ENCODE peak calls at places on chromosomes 11 and 22, in four cellular contexts. Z is pancreas, C is adrenal gland, H is H9. L is an unnamed sample.

GRCh38 chr11:58027341-58027740 is 3.4 kb upstream of the OR6Q1 start:
- DNase-seq in Z (no peak), C (no peak), H (no peak), L (no peak)

GRCh38 chr11:128061321-128061871 is 526.0 kb downstream of the ETS1 start:
- DNase-seq in Z (no peak), C (no peak), H (no peak), L (no peak)

GRCh38 chr22:27195104-27195503 is 537.7 kb downstream of the MIAT start:
- DNase-seq in Z (no peak), C (no peak), H (no peak), L (no peak)

GRCh38 chr11:127023991-127024390 is 23.4 kb upstream of the KIRREL3 start:
- DNase-seq in Z (no peak), C (no peak), H (no peak), L (no peak)

GRCh38 chr22:32917577-32918375 is 116.3 kb downstream of the TIMP3 start:
- DNase-seq in Z (no peak), C (no peak), H (no peak), L (no peak)

GRCh38 chr22:18060646-18061620 is 16.9 kb upstream of the PEX26 start:
- DNase-seq in Z (no peak), C (no peak), H (no peak), L (no peak)

GRCh38 chr11:118896472-118896913 is 12.8 kb downstream of the CXCR5 start:
- DNase-seq in Z (no peak), C (peak), H (no peak), L (no peak)

GRCh38 chr11:23520226-23520960 is 660.1 kb upstream of the CCDC179 start:
- DNase-seq in Z (no peak), C (no peak), H (no peak), L (no peak)

GRCh38 chr11:67265633-67266423 is 445 bp upstream of the GRK2 start:
- DNase-seq in Z (peak), C (peak), H (peak), L (peak)

GRCh38 chr11:37177721-37178120 is 579.7 kb upstream of the RAG2 start:
- DNase-seq in Z (no peak), C (no peak), H (no peak), L (no peak)

GRCh38 chr11:111064118-111064517 is 181.4 kb upstream of the POU2AF2 start:
- DNase-seq in Z (no peak), C (no peak), H (no peak), L (no peak)

GRCh38 chr11:17386331-17387084 is 2.0 kb downstream of the KCNJ11 start:
- DNase-seq in Z (no peak), C (peak), H (peak), L (peak)

GRCh38 chr11:108926522-108927380 is 261.9 kb downstream of the DDX10 start:
- DNase-seq in Z (no peak), C (no peak), H (no peak), L (no peak)

GRCh38 chr11:101082813-101083212 is 46.8 kb downstream of the PGR start:
- DNase-seq in Z (no peak), C (no peak), H (peak), L (no peak)

GRCh38 chr22:22698263-22698750 is 53.9 kb downstream of the GGTLC2 start:
- DNase-seq in Z (no peak), C (peak), H (no peak), L (no peak)

GRCh38 chr11:95534809-95535208 is 254.8 kb downstream of the FAM76B start:
- DNase-seq in Z (no peak), C (no peak), H (no peak), L (no peak)

GRCh38 chr11:6414874-6415328 is 4.0 kb downstream of the APBB1 start:
- DNase-seq in Z (no peak), C (peak), H (no peak), L (no peak)

GRCh38 chr11:66238786-66239413 is 29.5 kb upstream of the RAB1B start:
- DNase-seq in Z (no peak), C (no peak), H (no peak), L (no peak)

GRCh38 chr22:50146440-50147228 is 23.9 kb upstream of the PANX2 start:
- DNase-seq in Z (no peak), C (peak), H (no peak), L (peak)

GRCh38 chr22:35915477-35916013 is 113.1 kb downstream of the RBFOX2 start:
- DNase-seq in Z (no peak), C (no peak), H (no peak), L (no peak)

GRCh38 chr11:21511835-21512440 is 680.9 kb upstream of the ANO5 start:
- DNase-seq in Z (peak), C (peak), H (peak), L (peak)

GRCh38 chr11:57776101-57776511 is 14.5 kb downstream of the CTNND1 start:
- DNase-seq in Z (no peak), C (no peak), H (peak), L (no peak)

GRCh38 chr11:69542314-69543168 is 61.1 kb downstream of the LINC01488 start:
- DNase-seq in Z (no peak), C (no peak), H (no peak), L (no peak)

GRCh38 chr11:11468919-11469318 is 115.9 kb upstream of the CSNK2A3 start:
- DNase-seq in Z (no peak), C (no peak), H (no peak), L (no peak)

GRCh38 chr11:123434262-123434661 is 4.2 kb downstream of the GRAMD1B start:
- DNase-seq in Z (no peak), C (no peak), H (peak), L (no peak)

GRCh38 chr11:67160872-67161783 is 42.1 kb downstream of the KDM2A start:
- DNase-seq in Z (no peak), C (no peak), H (no peak), L (no peak)

GRCh38 chr11:132116516-132116915 is 746.1 kb downstream of the NTM start:
- DNase-seq in Z (no peak), C (no peak), H (no peak), L (no peak)

GRCh38 chr11:74470526-74470925 is 3.2 kb upstream of the KCNE3 start:
- DNase-seq in Z (no peak), C (peak), H (no peak), L (no peak)

GRCh38 chr11:85756401-85757200 is 54.3 kb downstream of the SYTL2 start:
- DNase-seq in Z (no peak), C (no peak), H (no peak), L (no peak)

GRCh38 chr11:68690671-68691401 is 6.5 kb downstream of the GAL start:
- DNase-seq in Z (no peak), C (no peak), H (peak), L (no peak)

GRCh38 chr11:62601114-62601363 is 626 bp downstream of the MTA2 start:
- DNase-seq in Z (no peak), C (peak), H (no peak), L (no peak)

GRCh38 chr11:120432056-120433018 is 79.2 kb upstream of the GRIK4 start:
- DNase-seq in Z (peak), C (peak), H (no peak), L (no peak)

GRCh38 chr11:126919147-126919823 is 81.3 kb downstream of the KIRREL3 start:
- DNase-seq in Z (no peak), C (no peak), H (no peak), L (no peak)

GRCh38 chr11:8368194-8368593 is 104.5 kb upstream of the LMO1 start:
- DNase-seq in Z (no peak), C (no peak), H (no peak), L (no peak)

GRCh38 chr11:123303924-123304323 is 108.9 kb upstream of the CLMP start:
- DNase-seq in Z (no peak), C (no peak), H (no peak), L (no peak)

GRCh38 chr11:36460220-36460619 is 49.9 kb downstream of the TRAF6 start:
- DNase-seq in Z (no peak), C (no peak), H (peak), L (no peak)

DNA sequence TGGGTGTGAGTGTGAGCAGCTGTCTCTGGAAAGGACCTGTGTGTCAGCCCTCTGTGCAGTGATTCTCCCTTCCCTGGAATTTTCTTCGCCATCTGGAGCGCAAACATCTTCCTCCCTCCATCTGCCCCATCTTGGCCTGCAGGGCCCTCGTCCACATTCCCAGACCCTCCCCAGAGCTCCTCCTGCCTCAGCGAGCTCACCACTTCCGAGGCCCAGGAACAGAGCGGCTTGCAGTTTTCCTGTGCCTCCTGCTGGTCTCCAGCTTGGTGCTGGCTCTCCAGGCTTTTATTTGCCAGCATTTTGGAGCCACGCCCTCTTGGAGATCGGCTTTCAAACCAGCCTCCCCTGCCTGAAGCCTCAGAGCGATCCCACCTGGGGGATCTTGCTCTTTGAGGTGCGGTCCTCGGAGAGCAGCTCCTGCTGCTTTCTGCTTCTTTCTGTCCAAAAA is at the start of gene GPHA2:
- DNase-seq in Z (peak), C (no peak), H (peak), L (no peak)
- H3K27ac ChIP-seq in Z (peak), C (no peak), H (no peak), L (no peak)

GRCh38 chr11:28962492-28962891 is 854.3 kb downstream of the METTL15 start:
- DNase-seq in Z (no peak), C (no peak), H (no peak), L (no peak)
- H3K27ac ChIP-seq in Z (no peak), C (no peak), H (no peak), L (no peak)

GRCh38 chr11:46918778-46919513 is 596 bp upstream of the LRP4 start:
- DNase-seq in Z (no peak), C (no peak), H (peak), L (no peak)

GRCh38 chr11:46916251-46916650 is 2.1 kb downstream of the LRP4 start:
- DNase-seq in Z (no peak), C (no peak), H (no peak), L (no peak)

GRCh38 chr11:46918087-46918751 is at the start of gene LRP4:
- DNase-seq in Z (peak), C (no peak), H (peak), L (peak)

GRCh38 chr11:46916669-46917108 is 1.7 kb downstream of the LRP4 start:
- DNase-seq in Z (peak), C (peak), H (peak), L (no peak)

GRCh38 chr11:46917109-46918086 is 952 bp downstream of the LRP4 start:
- DNase-seq in Z (no peak), C (no peak), H (no peak), L (no peak)
- H3K27ac ChIP-seq in Z (peak), C (peak), H (no peak), L (peak)

GRCh38 chr22:46514592-46515207 is 22.7 kb downstream of the CELSR1 start:
- DNase-seq in Z (no peak), C (no peak), H (no peak), L (no peak)
- H3K27ac ChIP-seq in Z (no peak), C (no peak), H (no peak), L (no peak)

GRCh38 chr11:40508307-40508706 is 951.1 kb downstream of the LRRC4C start:
- DNase-seq in Z (no peak), C (no peak), H (no peak), L (no peak)
- H3K27ac ChIP-seq in Z (no peak), C (no peak), H (no peak), L (no peak)